ENCODE peak calls at places on chromosomes 2 and 18, in seven cellular contexts. T is epithelial cell of esophagus; H is activated naive CD4-positive, alpha-beta T cell treated with anti-CD3 and anti-CD28 coated beads for 36 hours; E is activated CD4-positive, alpha-beta T cell treated with anti-CD3 and anti-CD28 coated beads, Interleukin-2, amount 10 ng/mL, durations not matched to agents 7 days and 5 days; C is myocyte; O is H54; A is LNCaP clone FGC. L is an unnamed sample.

GRCh38 chr2:128054104-128054503 is 26.2 kb upstream of the SAP130 start:
- DNase-seq in T (no peak), H (no peak), E (no peak), C (no peak), O (no peak), A (no peak), L (no peak)

GRCh38 chr2:202290316-202290715 is 24.8 kb downstream of the NOP58 start:
- DNase-seq in T (no peak), H (no peak), E (no peak), C (no peak), O (no peak), A (no peak), L (no peak)

GRCh38 chr2:6977095-6977777 is 60.0 kb downstream of the RNF144A start:
- DNase-seq in T (no peak), H (no peak), E (no peak), C (no peak), O (no peak), A (peak; percentile 89), L (no peak)

GRCh38 chr2:37711831-37712230 is 40.4 kb upstream of the CDC42EP3 start:
- DNase-seq in T (peak; percentile 69), H (no peak), E (no peak), C (no peak), O (no peak), A (no peak), L (no peak)

GRCh38 chr2:36811071-36811470 is 114.6 kb downstream of the VIT start:
- DNase-seq in T (no peak), H (no peak), E (no peak), C (no peak), O (no peak), A (no peak), L (no peak)

GRCh38 chr2:15964936-15965563 is 24.7 kb downstream of the MYCN start:
- DNase-seq in T (no peak), H (no peak), E (no peak), C (no peak), O (no peak), A (peak; percentile 41), L (no peak)

GRCh38 chr18:6056171-6056932 is 161.0 kb upstream of the TMEM200C start:
- DNase-seq in T (no peak), H (no peak), E (no peak), C (no peak), O (peak; percentile 7), A (no peak), L (no peak)

GRCh38 chr2:10272464-10272863 is 30.2 kb upstream of the HPCAL1 start:
- DNase-seq in T (no peak), H (no peak), E (no peak), C (no peak), O (no peak), A (no peak), L (no peak)

GRCh38 chr18:56112013-56112749 is 524.2 kb upstream of the TCF4 start:
- DNase-seq in T (peak; percentile 70), H (peak; percentile 33), E (no peak), C (no peak), O (no peak), A (no peak), L (no peak)

GRCh38 chr2:127942002-127942401 is 56.2 kb upstream of the AMMECR1L start:
- DNase-seq in T (no peak), H (no peak), E (no peak), C (no peak), O (no peak), A (no peak), L (no peak)

GRCh38 chr18:79912409-79912991 is 39.0 kb downstream of the SLC66A2 start:
- DNase-seq in T (no peak), H (peak; percentile 71), E (peak; percentile 60), C (peak; percentile 55), O (no peak), A (no peak), L (peak; percentile 79)

GRCh38 chr2:219358170-219359075 is 25.9 kb upstream of the RESP18 start:
- DNase-seq in T (no peak), H (no peak), E (no peak), C (peak; percentile 44), O (no peak), A (no peak), L (no peak)

GRCh38 chr2:237500681-237501424 is 13.8 kb downstream of the MLPH start:
- DNase-seq in T (peak; percentile 78), H (no peak), E (no peak), C (peak; percentile 82), O (peak; percentile 94), A (no peak), L (no peak)

GRCh38 chr2:200380139-200380561 is 73.7 kb downstream of the SPATS2L start:
- DNase-seq in T (peak; percentile 39), H (no peak), E (no peak), C (no peak), O (no peak), A (no peak), L (no peak)

GRCh38 chr2:143175435-143175834 is 46.2 kb downstream of the ARHGAP15 start:
- DNase-seq in T (no peak), H (peak; percentile 39), E (no peak), C (no peak), O (no peak), A (no peak), L (no peak)